ENCODE peak calls at places on chromosome 18, in eight cellular contexts. Y, U, S, O, L, M, C and P are unnamed samples.

GRCh38 chr18:3514312-3515216 is 64.6 kb downstream of the TGIF1 start:
- DNase-seq in L (no peak), O (no peak), Y (no peak), C (no peak), U (no peak), M (no peak), S (peak; percentile 43), P (no peak)

GRCh38 chr18:9701604-9702324 is 6.3 kb upstream of the RAB31 start:
- DNase-seq in O (no peak), S (no peak), C (no peak), M (no peak), L (no peak), U (no peak), Y (no peak), P (no peak)

GRCh38 chr18:53790817-53791216 is 433.7 kb downstream of the MBD2 start:
- DNase-seq in U (no peak), Y (no peak), S (no peak), M (no peak), O (peak; percentile 55), L (no peak), C (no peak), P (no peak)

GRCh38 chr18:76968073-76968472 is 145.7 kb downstream of the ZNF236 start:
- DNase-seq in C (no peak), U (no peak), O (no peak), M (no peak), L (no peak), S (no peak), Y (no peak), P (no peak)

GRCh38 chr18:7946724-7947377 is 379.7 kb downstream of the PTPRM start:
- DNase-seq in U (no peak), C (no peak), S (peak; percentile 80), Y (no peak), L (peak; percentile 76), M (no peak), O (peak; percentile 36), P (no peak)

GRCh38 chr18:36912887-36913286 is 84.0 kb downstream of the KIAA1328 start:
- DNase-seq in L (no peak), Y (peak; percentile 49), C (no peak), S (no peak), O (no peak), M (no peak), U (no peak), P (no peak)

GRCh38 chr18:3440340-3440739 is 9.6 kb upstream of the TGIF1 start:
- DNase-seq in C (no peak), S (no peak), Y (no peak), U (no peak), M (no peak), O (no peak), L (no peak), P (no peak)

GRCh38 chr18:51623653-51624052 is 426.2 kb upstream of the MEX3C start:
- DNase-seq in U (no peak), L (no peak), C (no peak), M (no peak), Y (no peak), O (no peak), S (no peak), P (no peak)

GRCh38 chr18:40250218-40250617 is 1704.8 kb upstream of the PIK3C3 start:
- DNase-seq in O (no peak), S (no peak), U (no peak), M (no peak), C (no peak), L (no peak), Y (no peak), P (no peak)

GRCh38 chr18:12820526-12820925 is 63.5 kb downstream of the PTPN2 start:
- DNase-seq in M (no peak), S (no peak), C (no peak), Y (no peak), L (no peak), O (no peak), U (no peak), P (no peak)

GRCh38 chr18:54802178-54802577 is 26.1 kb upstream of the RAB27B start:
- DNase-seq in L (no peak), C (no peak), M (no peak), S (no peak), Y (no peak), U (no peak), O (no peak), P (no peak)

GRCh38 chr18:27967938-27968803 is 208.8 kb downstream of the CDH2 start:
- DNase-seq in L (no peak), M (no peak), S (no peak), Y (no peak), O (no peak), C (no peak), U (no peak), P (no peak)

GRCh38 chr18:59049726-59050660 is 89.7 kb upstream of the SEC11C start:
- DNase-seq in O (no peak), Y (no peak), C (no peak), M (peak; percentile 86), U (no peak), L (no peak), S (peak; percentile 35), P (peak; percentile 77)

GRCh38 chr18:27621236-27621890 is 436.3 kb upstream of the CHST9 start:
- DNase-seq in O (no peak), Y (no peak), M (no peak), C (no peak), L (no peak), S (no peak), U (no peak), P (no peak)

GRCh38 chr18:77911973-77912372 is 662.3 kb downstream of the GALR1 start:
- DNase-seq in M (no peak), L (no peak), Y (no peak), S (no peak), U (no peak), O (no peak), C (no peak), P (no peak)

GRCh38 chr18:21342372-21342771 is 100.3 kb downstream of the GREB1L start:
- DNase-seq in O (no peak), S (no peak), C (no peak), M (no peak), U (no peak), L (no peak), Y (no peak), P (no peak)

GRCh38 chr18:9574473-9575115 is 39.8 kb downstream of the PPP4R1 start:
- DNase-seq in S (no peak), U (no peak), C (no peak), M (no peak), L (no peak), O (no peak), Y (no peak), P (no peak)

GRCh38 chr18:74204543-74205152 is 56.3 kb downstream of the TIMM21 start:
- DNase-seq in U (no peak), L (no peak), S (no peak), M (no peak), Y (no peak), O (no peak), C (no peak), P (no peak)

GRCh38 chr18:54825626-54826344 is 2.5 kb upstream of the RAB27B start:
- DNase-seq in M (no peak), C (no peak), O (no peak), L (no peak), Y (no peak), U (no peak), S (no peak), P (no peak)

GRCh38 chr18:59742325-59743111 is 45.3 kb upstream of the CCBE1 start:
- DNase-seq in C (no peak), M (no peak), O (peak; percentile 83), Y (no peak), L (no peak), U (no peak), S (peak; percentile 36), P (no peak)

GRCh38 chr18:13455960-13456471 is 237.5 kb downstream of the LDLRAD4 start:
- DNase-seq in Y (no peak), S (no peak), C (no peak), L (no peak), M (no peak), O (no peak), U (no peak), P (no peak)

GRCh38 chr18:58541789-58542425 is 87.0 kb downstream of the ALPK2 start:
- DNase-seq in C (no peak), M (no peak), U (no peak), L (peak; percentile 95), Y (peak; percentile 17), O (peak; percentile 93), S (peak; percentile 88), P (no peak)

GRCh38 chr18:9992988-9993845 is 79.4 kb downstream of the VAPA start:
- DNase-seq in S (no peak), M (no peak), Y (no peak), C (no peak), L (no peak), U (no peak), O (no peak), P (no peak)

GRCh38 chr18:79784965-79785770 is 12.6 kb upstream of the KCNG2 start:
- DNase-seq in Y (no peak), S (peak; percentile 59), L (no peak), M (no peak), O (peak; percentile 9), U (no peak), C (no peak), P (no peak)

GRCh38 chr18:79982736-79983135 is 5.6 kb downstream of the TXNL4A start:
- DNase-seq in S (no peak), Y (peak; percentile 72), U (no peak), O (no peak), L (no peak), C (no peak), M (no peak), P (no peak)

GRCh38 chr18:3605562-3606443 is 155.8 kb downstream of the TGIF1 start:
- DNase-seq in Y (peak; percentile 80), O (no peak), L (no peak), U (peak; percentile 17), S (peak; percentile 57), M (no peak), C (no peak), P (no peak)

GRCh38 chr18:7568426-7568825 is 1.3 kb downstream of the PTPRM start:
- DNase-seq in S (peak; percentile 48), L (no peak), M (no peak), C (no peak), O (no peak), Y (no peak), U (no peak), P (no peak)

GRCh38 chr18:63290456-63291200 is 28.9 kb downstream of the BCL2 start:
- DNase-seq in S (no peak), Y (no peak), O (no peak), C (peak; percentile 29), M (no peak), L (no peak), U (peak; percentile 26), P (no peak)

GRCh38 chr18:37317486-37317885 is 248.1 kb downstream of the CELF4 start:
- DNase-seq in Y (no peak), L (no peak), C (no peak), O (no peak), M (no peak), U (no peak), S (no peak), P (no peak)

GRCh38 chr18:49813071-49813320 is 337 bp downstream of the ACAA2 start:
- DNase-seq in Y (no peak), O (peak; percentile 6), S (peak; percentile 63), C (no peak), M (no peak), L (no peak), U (peak; percentile 10), P (no peak)

GRCh38 chr18:21264651-21265050 is 22.6 kb downstream of the GREB1L start:
- DNase-seq in L (no peak), U (no peak), M (no peak), S (peak; percentile 38), Y (no peak), C (no peak), O (no peak), P (no peak)

GRCh38 chr18:69567813-69568488 is 167.3 kb downstream of the DOK6 start:
- DNase-seq in M (no peak), O (no peak), Y (no peak), S (no peak), U (no peak), C (no peak), L (no peak), P (no peak)

GRCh38 chr18:9103488-9103887 is 989 bp downstream of the NDUFV2 start:
- DNase-seq in S (peak; percentile 39), C (no peak), M (no peak), O (no peak), Y (no peak), L (no peak), U (no peak), P (no peak)

GRCh38 chr18:8705941-8706544 is 687 bp downstream of the MTCL1 start:
- DNase-seq in M (no peak), C (no peak), O (no peak), U (no peak), Y (no peak), L (no peak), S (no peak), P (no peak)